ENCODE peak calls at places on chromosomes 7 and 10, in seven cellular contexts. M is GM12892, F is spleen, P is suprapubic skin, A is HCT116, L is HepG2, X is stomach. Z is an unnamed sample.

GRCh38 chr10:101602767-101603398 is 14.8 kb downstream of the DPCD start:
- DNase-seq in A (peak), P (no peak), M (peak), X (peak), F (peak), L (peak), Z (peak)

GRCh38 chr7:17530741-17531417 is 232.4 kb downstream of the AHR start:
- DNase-seq in F (no peak), A (peak), L (peak), X (no peak), M (no peak), P (no peak), Z (no peak)

GRCh38 chr7:69115788-69116187 is 482.5 kb upstream of the AUTS2 start:
- DNase-seq in X (no peak), F (no peak), A (no peak), L (no peak), M (no peak), P (no peak), Z (no peak)

GRCh38 chr7:12212051-12212485 is 974 bp downstream of the TMEM106B start:
- DNase-seq in L (peak), P (no peak), M (no peak), A (peak), F (no peak), X (no peak), Z (no peak)

GRCh38 chr10:131445623-131446022 is 134.1 kb upstream of the TCERG1L start:
- DNase-seq in A (no peak), X (no peak), F (no peak), M (no peak), L (no peak), P (no peak), Z (no peak)

GRCh38 chr7:16347461-16348192 is 73.7 kb downstream of the CRPPA start:
- DNase-seq in M (no peak), F (no peak), L (no peak), X (no peak), A (no peak), P (no peak), Z (no peak)

GRCh38 chr7:155851892-155852291 is 39.6 kb upstream of the SHH start:
- DNase-seq in L (no peak), F (no peak), A (no peak), P (peak), M (no peak), X (no peak), Z (no peak)

GRCh38 chr7:33716581-33717477 is 188.5 kb upstream of the BMPER start:
- DNase-seq in F (no peak), X (no peak), P (no peak), L (peak), A (peak), M (no peak), Z (no peak)

GRCh38 chr10:68989317-68989990 is 851 bp downstream of the KIFBP start:
- DNase-seq in A (no peak), X (no peak), P (no peak), F (no peak), M (no peak), L (no peak), Z (no peak)

GRCh38 chr10:97795886-97796285 is 24.1 kb upstream of the SFRP5 start:
- DNase-seq in P (no peak), A (no peak), X (no peak), M (no peak), F (no peak), L (no peak), Z (no peak)

GRCh38 chr10:129328531-129328930 is 138.5 kb upstream of the MGMT start:
- DNase-seq in P (no peak), M (no peak), A (no peak), X (no peak), F (no peak), L (no peak), Z (no peak)

GRCh38 chr7:128940494-128941322 is 3.0 kb downstream of the IRF5 start:
- DNase-seq in A (no peak), L (no peak), F (peak), P (no peak), X (peak), M (peak), Z (peak)

GRCh38 chr10:54026340-54026739 is 774.7 kb downstream of the PCDH15 start:
- DNase-seq in F (no peak), M (no peak), P (no peak), L (no peak), A (no peak), X (no peak), Z (no peak)

GRCh38 chr10:98509745-98510144 is 63.0 kb upstream of the HPS1 start:
- DNase-seq in L (no peak), F (no peak), X (no peak), A (no peak), M (no peak), P (no peak), Z (no peak)

GRCh38 chr7:95847061-95847460 is 74.7 kb downstream of the DYNC1I1 start:
- DNase-seq in P (no peak), L (no peak), A (no peak), M (no peak), X (no peak), F (no peak), Z (no peak)

GRCh38 chr7:51253157-51253556 is 63.5 kb downstream of the COBL start:
- DNase-seq in L (no peak), A (no peak), F (no peak), P (no peak), M (no peak), X (no peak), Z (no peak)

GRCh38 chr7:77181739-77182138 is 17.9 kb downstream of the FGL2 start:
- DNase-seq in F (no peak), X (no peak), M (no peak), L (peak), P (no peak), A (no peak), Z (no peak)

GRCh38 chr10:90905925-90906324 is 15.0 kb downstream of the ANKRD1 start:
- DNase-seq in M (no peak), F (no peak), L (no peak), P (no peak), X (no peak), A (no peak), Z (no peak)

GRCh38 chr10:10165415-10165814 is 852.3 kb upstream of the CELF2 start:
- DNase-seq in A (no peak), L (no peak), P (no peak), F (no peak), M (no peak), X (no peak), Z (no peak)

GRCh38 chr10:78964274-78964951 is 104.4 kb upstream of the ZMIZ1 start:
- DNase-seq in L (no peak), A (no peak), M (no peak), P (no peak), F (no peak), X (no peak), Z (no peak)

GRCh38 chr10:104274762-104275721 is 6.1 kb downstream of the GSTO2 start:
- DNase-seq in X (peak), M (peak), A (peak), L (no peak), P (no peak), F (peak), Z (peak)

GRCh38 chr7:100897111-100897608 is 1.5 kb upstream of the ACHE start:
- DNase-seq in X (peak), M (no peak), F (peak), A (no peak), P (peak), L (no peak), Z (no peak)
- TF ChIP-seq POLR2AphosphoS5 in X (no peak), M (no peak), F (no peak), A (no peak), P (no peak), L (no peak), Z (no peak)

DNA sequence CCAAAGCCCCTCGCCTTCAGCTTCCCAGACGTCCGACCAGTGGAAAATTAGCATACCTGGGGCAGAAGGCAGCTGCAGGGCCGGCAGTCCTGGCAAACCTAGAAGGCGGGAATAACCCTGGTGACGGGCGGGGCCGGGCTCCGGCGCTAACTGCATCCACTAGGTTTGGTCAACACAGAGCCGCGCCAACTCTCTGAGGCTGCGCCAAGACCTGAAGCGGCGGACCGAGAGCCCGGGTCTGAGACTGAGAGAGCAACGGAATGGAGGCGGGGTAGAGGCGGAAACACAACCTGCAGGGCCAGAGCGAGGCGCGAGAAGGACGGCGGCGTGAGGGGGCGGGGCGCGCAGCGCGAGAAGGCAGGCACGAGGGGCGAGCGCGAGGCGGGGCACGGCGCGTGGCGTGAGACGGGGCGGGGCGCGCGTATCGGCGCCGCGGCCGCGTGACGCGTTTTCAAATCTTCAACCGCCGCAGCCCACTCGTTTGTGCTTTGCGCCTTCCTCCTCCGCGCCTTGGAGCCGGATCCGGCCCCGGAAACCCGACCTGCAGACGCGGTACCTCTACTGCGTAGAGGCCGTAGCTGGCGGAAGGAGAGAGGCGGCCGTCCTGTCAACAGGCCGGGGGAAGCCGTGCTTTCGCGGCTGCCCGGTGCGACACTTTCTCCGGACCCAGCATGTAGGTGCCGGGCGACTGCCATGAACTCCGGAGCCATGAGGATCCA is at the start of the genes DBF4 and SLC25A40:
- DNase-seq in F (peak), L (peak), X (peak), P (peak), A (peak), M (peak), Z (peak)
- TF ChIP-seq POLR2A in F (peak), L (peak), X (no peak), P (no peak), A (peak), M (peak), Z (peak)

GRCh38 chr7:97013555-97013954 is 8.2 kb downstream of the DLX6 start:
- DNase-seq in X (no peak), M (no peak), A (no peak), L (no peak), P (no peak), F (no peak), Z (no peak)

GRCh38 chr7:97013025-97013424 is 7.7 kb downstream of the DLX6 start:
- DNase-seq in M (no peak), F (no peak), L (no peak), P (no peak), A (no peak), X (no peak), Z (no peak)

GRCh38 chr7:97011536-97012292 is 6.4 kb downstream of the DLX6 start:
- DNase-seq in A (no peak), F (no peak), P (no peak), X (no peak), M (no peak), L (no peak), Z (no peak)

GRCh38 chr7:97011104-97011503 is 5.8 kb downstream of the DLX6 start:
- DNase-seq in A (no peak), X (no peak), F (no peak), L (no peak), P (no peak), M (no peak), Z (no peak)

GRCh38 chr7:97012293-97013005 is 7.1 kb downstream of the DLX6 start:
- DNase-seq in M (no peak), A (no peak), L (no peak), F (no peak), P (no peak), X (no peak), Z (no peak)
- TF ChIP-seq POLR2AphosphoS5 in M (no peak), A (no peak), L (no peak), F (no peak), P (no peak), X (no peak), Z (no peak)

DNA sequence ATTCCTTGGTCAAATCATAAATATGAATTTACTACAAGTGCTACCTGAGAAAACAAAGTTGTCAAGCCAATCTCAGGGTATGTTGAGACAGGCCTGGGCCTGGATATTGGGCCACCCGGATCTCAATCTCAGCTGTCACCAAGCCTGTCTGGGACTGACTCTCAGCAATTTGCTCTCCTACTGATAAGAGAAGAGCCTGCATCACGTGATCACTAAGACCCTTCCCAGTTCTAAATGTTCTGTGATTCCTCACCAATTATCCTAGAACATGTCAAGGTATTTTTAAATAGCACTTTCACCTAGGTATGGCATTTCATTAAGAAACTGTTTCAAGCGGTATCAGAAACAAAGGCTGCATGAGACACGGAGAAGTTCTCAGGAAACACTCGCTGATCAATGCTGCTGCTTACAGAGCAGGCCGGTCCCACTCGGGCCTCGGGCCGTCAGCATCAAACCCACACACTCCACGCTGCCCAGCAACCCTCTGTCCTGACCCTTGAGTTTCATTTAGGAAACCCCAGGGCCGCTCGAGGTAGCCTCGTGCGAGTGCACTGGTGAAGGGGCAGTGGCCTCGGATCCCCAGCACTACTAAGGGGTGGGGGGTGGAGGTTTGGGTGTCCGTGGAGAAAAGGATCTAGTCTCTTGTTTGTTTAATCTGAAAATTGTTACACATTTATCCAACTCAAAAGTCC is 4.1 kb downstream of the KLF6 start:
- DNase-seq in F (peak), M (no peak), A (no peak), X (no peak), L (no peak), P (no peak), Z (no peak)
- TF ChIP-seq POLR2A in F (no peak), M (no peak), A (no peak), X (no peak), L (no peak), P (no peak), Z (no peak)

GRCh38 chr7:85583225-85583672 is 396.4 kb upstream of the SEMA3D start:
- DNase-seq in M (no peak), X (no peak), L (no peak), F (no peak), P (no peak), A (no peak), Z (no peak)
- TF ChIP-seq POLR2AphosphoS5 in M (no peak), X (no peak), L (no peak), F (no peak), P (no peak), A (no peak), Z (no peak)

GRCh38 chr7:1569016-1569415 is 816 bp downstream of the PSMG3 start:
- DNase-seq in P (peak), F (no peak), X (no peak), M (no peak), A (no peak), L (no peak), Z (no peak)

GRCh38 chr7:1566687-1567081 is 3.1 kb downstream of the PSMG3 start:
- DNase-seq in P (no peak), F (no peak), A (no peak), L (no peak), X (peak), M (no peak), Z (no peak)

GRCh38 chr7:1569440-1569832 is 396 bp downstream of the PSMG3 start:
- DNase-seq in L (no peak), A (no peak), P (no peak), X (no peak), M (no peak), F (no peak), Z (no peak)

GRCh38 chr7:1567893-1568292 is 1.9 kb downstream of the PSMG3 start:
- DNase-seq in L (no peak), A (no peak), F (no peak), P (peak), M (no peak), X (peak), Z (no peak)

DNA sequence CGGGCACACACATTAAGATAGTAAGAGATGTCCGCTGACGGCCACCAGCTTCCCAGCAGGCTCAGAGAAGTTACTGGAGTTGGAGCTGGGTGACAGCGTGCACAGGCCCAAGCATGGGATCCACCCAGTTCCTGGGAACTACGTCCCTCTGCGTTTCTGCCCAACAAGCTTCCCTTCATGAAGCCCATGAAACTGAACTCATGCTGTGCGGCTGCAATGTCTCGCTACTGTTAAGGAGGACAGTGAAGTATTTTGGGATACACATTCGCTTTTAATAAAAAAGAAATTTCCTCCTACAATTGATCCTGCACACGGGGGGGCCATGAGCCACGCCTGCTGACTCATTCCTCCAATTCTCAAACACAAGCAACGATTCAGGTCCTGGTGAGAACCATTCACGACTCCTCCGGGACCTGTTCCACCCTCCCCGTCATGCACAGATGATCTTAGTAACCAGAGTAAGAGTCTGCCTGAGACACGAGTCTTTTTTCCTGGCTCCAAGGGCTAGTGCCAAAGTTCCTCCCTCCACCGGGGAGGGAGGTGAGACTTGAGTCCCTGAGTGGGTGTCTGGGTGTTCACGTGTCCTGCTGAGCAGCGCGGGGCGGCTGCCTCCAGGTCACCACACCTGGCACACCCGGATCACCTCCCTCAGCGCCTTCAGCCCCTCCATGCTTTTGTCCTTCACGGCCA is 2.6 kb downstream of the PSMG3 start:
- DNase-seq in A (peak), P (peak), M (no peak), F (no peak), L (no peak), X (peak), Z (no peak)
- TF ChIP-seq POLR2A in A (no peak), P (no peak), M (no peak), F (no peak), L (no peak), X (no peak), Z (no peak)

DNA sequence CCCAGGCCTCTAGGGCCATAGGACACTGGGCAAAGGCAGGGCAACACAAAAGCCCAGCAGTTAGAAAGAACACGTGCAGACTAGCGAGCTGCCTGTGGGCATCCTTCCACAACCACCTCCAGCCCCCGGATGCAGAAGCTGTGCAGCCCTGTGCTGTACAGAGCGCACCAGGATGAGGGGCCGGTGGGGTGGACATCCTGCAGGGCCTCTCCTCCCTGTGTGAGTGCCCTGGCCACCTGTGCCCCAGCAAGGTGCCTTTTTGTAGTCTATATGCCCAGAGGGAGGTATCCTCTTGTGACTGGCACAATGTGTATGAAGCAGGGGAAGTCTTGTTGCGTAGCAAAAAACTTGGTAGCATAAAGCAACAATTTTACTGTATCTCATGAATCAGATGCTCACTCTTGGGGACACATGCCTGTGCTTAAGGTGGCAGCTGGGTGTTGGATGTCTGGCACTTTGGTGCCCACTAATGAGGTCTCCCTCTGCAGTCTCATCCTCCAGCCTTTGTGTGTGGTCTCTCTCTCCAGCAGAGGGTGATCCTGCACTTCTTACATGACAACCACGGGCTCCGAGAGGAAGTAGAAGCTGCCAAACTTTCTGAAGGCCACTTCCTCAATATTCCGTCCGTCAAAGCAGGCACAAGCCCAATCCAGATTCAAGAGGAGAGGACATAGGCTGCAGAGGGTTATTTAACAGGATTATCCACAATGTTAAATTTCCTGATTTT is 8.7 kb downstream of the NCAPG2 start:
- DNase-seq in P (no peak), L (peak), F (peak), M (no peak), X (peak), A (peak), Z (no peak)
- TF ChIP-seq POLR2AphosphoS5 in P (no peak), L (no peak), F (no peak), M (no peak), X (peak), A (no peak), Z (no peak)

GRCh38 chr10:119872860-119873671 is 423 bp upstream of the MCMBP start:
- DNase-seq in A (peak), M (peak), X (peak), F (peak), L (peak), P (peak), Z (peak)
- TF ChIP-seq POLR2A in A (peak), M (peak), X (no peak), F (no peak), L (peak), P (no peak), Z (peak)

GRCh38 chr10:4947635-4948596 is 15.3 kb upstream of the AKR1C1 start:
- DNase-seq in X (no peak), M (no peak), P (peak), F (no peak), L (peak), A (peak), Z (no peak)
- TF ChIP-seq POLR2AphosphoS5 in X (peak), M (no peak), P (no peak), F (no peak), L (peak), A (no peak), Z (no peak)

Z was measured in GM12891.